ENCODE peak calls at places on chromosomes 16 and 17, in six cellular contexts. V is fibroblast of mammary gland, E is T-cell, D is T follicular helper cell, A is H54, L is epithelial cell of esophagus. M is an unnamed sample.

GRCh38 chr17:29112780-29113295 is 67.4 kb downstream of the MYO18A start:
- DNase-seq in A (no peak), V (peak), D (no peak), L (no peak), E (no peak), M (no peak)

GRCh38 chr16:4015275-4015990 is 100.8 kb downstream of the ADCY9 start:
- DNase-seq in V (no peak), D (no peak), E (no peak), L (no peak), A (no peak), M (no peak)

GRCh38 chr17:40121191-40121885 is 433 bp upstream of the MSL1 start:
- DNase-seq in A (no peak), L (peak), V (no peak), D (no peak), E (no peak), M (no peak)

GRCh38 chr17:46727572-46728348 is 90.7 kb downstream of the WNT3 start:
- DNase-seq in A (peak), V (peak), E (no peak), D (no peak), L (peak), M (no peak)

GRCh38 chr16:75261590-75262078 is 10.2 kb upstream of the BCAR1 start:
- DNase-seq in D (no peak), V (no peak), A (no peak), L (no peak), E (no peak), M (no peak)

GRCh38 chr16:1909661-1910231 is 8.5 kb downstream of the HS3ST6 start:
- DNase-seq in E (no peak), L (no peak), A (no peak), V (no peak), D (no peak), M (no peak)

GRCh38 chr16:84487358-84487757 is 17.1 kb downstream of the MEAK7 start:
- DNase-seq in E (no peak), A (no peak), L (no peak), V (no peak), D (no peak), M (no peak)

GRCh38 chr17:81057079-81057730 is 22.3 kb downstream of the BAIAP2 start:
- DNase-seq in E (no peak), L (peak), A (peak), D (no peak), V (peak), M (no peak)

GRCh38 chr16:48970216-48970615 is 311.4 kb downstream of the CBLN1 start:
- DNase-seq in L (no peak), A (no peak), D (no peak), V (no peak), E (no peak), M (no peak)

GRCh38 chr16:53457670-53458069 is 23.4 kb downstream of the RBL2 start:
- DNase-seq in V (no peak), D (peak), E (peak), L (no peak), A (no peak), M (peak)

GRCh38 chr17:76202516-76202915 is 37.8 kb downstream of the RNF157 start:
- DNase-seq in L (peak), V (peak), D (no peak), E (no peak), A (no peak), M (no peak)